ENCODE peak calls at places on chromosomes 5 and 9, in five cellular contexts. One of them, this sample, is unnamed.

GRCh38 chr9:115262477-115262876 is 144.5 kb upstream of the TNC start:
- DNase-seq in lower lobe of right lung: peak
- DNase-seq in NCI-H460: no peak
- DNase-seq in AG08395: peak
- DNase-seq in H54: peak
- DNase-seq in this sample: peak

GRCh38 chr5:160693831-160694473 is 158.1 kb downstream of the ATP10B start:
- DNase-seq in NCI-H460: no peak
- DNase-seq in lower lobe of right lung: no peak
- DNase-seq in AG08395: no peak
- DNase-seq in H54: no peak
- DNase-seq in this sample: no peak

GRCh38 chr9:32431196-32431595 is 46.8 kb downstream of the ACO1 start:
- DNase-seq in AG08395: no peak
- DNase-seq in lower lobe of right lung: no peak
- DNase-seq in H54: no peak
- DNase-seq in NCI-H460: no peak
- DNase-seq in this sample: no peak

GRCh38 chr9:33809506-33809905 is 7.5 kb upstream of the UBE2R2 start:
- DNase-seq in AG08395: no peak
- DNase-seq in H54: no peak
- DNase-seq in NCI-H460: no peak
- DNase-seq in lower lobe of right lung: no peak
- DNase-seq in this sample: no peak

GRCh38 chr9:12680341-12680740 is 12.8 kb upstream of the TYRP1 start:
- DNase-seq in lower lobe of right lung: no peak
- DNase-seq in AG08395: peak
- DNase-seq in H54: no peak
- DNase-seq in NCI-H460: no peak
- DNase-seq in this sample: no peak

GRCh38 chr5:96509313-96509712 is 76.3 kb upstream of the PCSK1 start:
- DNase-seq in AG08395: no peak
- DNase-seq in lower lobe of right lung: no peak
- DNase-seq in H54: no peak
- DNase-seq in NCI-H460: peak
- DNase-seq in this sample: no peak

GRCh38 chr5:169164481-169164925 is 136.4 kb downstream of the SLIT3 start:
- DNase-seq in NCI-H460: no peak
- DNase-seq in AG08395: peak
- DNase-seq in H54: peak
- DNase-seq in lower lobe of right lung: no peak
- DNase-seq in this sample: peak

GRCh38 chr9:94011134-94011533 is 56.0 kb upstream of the BARX1 start:
- DNase-seq in AG08395: peak
- DNase-seq in NCI-H460: no peak
- DNase-seq in lower lobe of right lung: no peak
- DNase-seq in H54: peak
- DNase-seq in this sample: no peak

GRCh38 chr9:105670315-105670714 is 8.1 kb downstream of the TAL2 start:
- DNase-seq in AG08395: no peak
- DNase-seq in NCI-H460: no peak
- DNase-seq in H54: no peak
- DNase-seq in lower lobe of right lung: no peak
- DNase-seq in this sample: no peak

This sample was measured in cerebellar cortex.